ENCODE peak calls at places on chromosomes 4 and X, in six cellular contexts. K is A549, L is HepG2, N is GM12878, C is K562, B is endothelial cell of umbilical vein. Z is an unnamed sample.

GRCh38 chrX:24668111-24668510 is 21.0 kb upstream of the PCYT1B start:
- DNase-seq in L (no peak), N (no peak), K (no peak), C (no peak), B (peak), Z (no peak)

GRCh38 chr4:175986-176385 is 51.7 kb downstream of the ZNF718 start:
- DNase-seq in L (no peak), C (no peak), K (no peak), B (no peak), N (no peak), Z (no peak)

GRCh38 chr4:111798840-111799239 is 346.4 kb upstream of the FAM241A start:
- DNase-seq in B (no peak), N (no peak), K (no peak), C (no peak), L (no peak), Z (no peak)

GRCh38 chr4:39451423-39452023 is 7.2 kb downstream of the RPL9 start:
- DNase-seq in L (no peak), C (no peak), B (no peak), K (no peak), N (no peak), Z (peak)

GRCh38 chr4:3657917-3658913 is 108.0 kb upstream of the ADRA2C start:
- DNase-seq in N (no peak), B (no peak), C (no peak), L (no peak), K (no peak), Z (no peak)

GRCh38 chrX:318739-319578 is at the start of gene GTPBP6:
- DNase-seq in N (peak), C (peak), L (peak), K (peak), B (peak), Z (peak)

GRCh38 chr4:162131256-162131655 is 32.5 kb downstream of the FSTL5 start:
- DNase-seq in N (no peak), C (no peak), B (peak), K (peak), L (no peak), Z (peak)

GRCh38 chr4:102730968-102731533 is 29.7 kb downstream of the MANBA start:
- DNase-seq in B (no peak), C (peak), N (no peak), K (no peak), L (peak), Z (peak)

GRCh38 chr4:154329268-154329858 is 162.2 kb downstream of the DCHS2 start:
- DNase-seq in C (peak), L (peak), N (no peak), B (no peak), K (peak), Z (peak)

GRCh38 chr4:128513664-128514484 is 226.3 kb upstream of the PGRMC2 start:
- DNase-seq in K (no peak), C (no peak), N (no peak), B (no peak), L (no peak), Z (peak)

GRCh38 chr4:128517739-128518510 is 230.3 kb upstream of the PGRMC2 start:
- DNase-seq in B (peak), K (peak), N (peak), C (peak), L (peak), Z (peak)

GRCh38 chr4:128517096-128517738 is 229.6 kb upstream of the PGRMC2 start:
- DNase-seq in C (peak), N (no peak), K (no peak), L (no peak), B (peak), Z (no peak)

GRCh38 chr4:128519163-128519810 is 231.7 kb upstream of the PGRMC2 start:
- DNase-seq in C (no peak), B (peak), L (no peak), N (no peak), K (no peak), Z (no peak)

DNA sequence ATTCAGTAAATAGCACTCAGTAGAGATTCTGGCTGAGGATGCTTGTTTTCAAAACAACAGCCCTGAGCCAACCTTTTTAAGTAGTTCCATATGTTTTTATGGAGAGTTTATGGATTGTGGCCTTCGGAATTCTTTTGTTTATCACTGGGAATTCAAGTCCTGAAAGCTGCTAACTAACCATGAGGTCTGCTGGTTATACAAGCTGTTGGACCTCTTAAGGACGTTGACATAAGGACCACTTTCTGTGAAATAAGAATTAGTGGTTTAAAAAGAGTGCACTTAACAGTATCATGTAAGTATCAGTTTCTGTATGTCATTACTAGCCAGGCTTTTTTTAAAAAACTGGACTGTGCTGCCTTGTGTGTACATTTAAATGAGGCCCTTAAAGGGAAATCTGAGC is 229.0 kb upstream of the PGRMC2 start:
- DNase-seq in B (peak), L (no peak), K (no peak), N (peak), C (no peak), Z (no peak)
- H3K4me3 ChIP-seq in B (no peak), L (no peak), K (no peak), N (no peak), C (no peak), Z (no peak)

DNA sequence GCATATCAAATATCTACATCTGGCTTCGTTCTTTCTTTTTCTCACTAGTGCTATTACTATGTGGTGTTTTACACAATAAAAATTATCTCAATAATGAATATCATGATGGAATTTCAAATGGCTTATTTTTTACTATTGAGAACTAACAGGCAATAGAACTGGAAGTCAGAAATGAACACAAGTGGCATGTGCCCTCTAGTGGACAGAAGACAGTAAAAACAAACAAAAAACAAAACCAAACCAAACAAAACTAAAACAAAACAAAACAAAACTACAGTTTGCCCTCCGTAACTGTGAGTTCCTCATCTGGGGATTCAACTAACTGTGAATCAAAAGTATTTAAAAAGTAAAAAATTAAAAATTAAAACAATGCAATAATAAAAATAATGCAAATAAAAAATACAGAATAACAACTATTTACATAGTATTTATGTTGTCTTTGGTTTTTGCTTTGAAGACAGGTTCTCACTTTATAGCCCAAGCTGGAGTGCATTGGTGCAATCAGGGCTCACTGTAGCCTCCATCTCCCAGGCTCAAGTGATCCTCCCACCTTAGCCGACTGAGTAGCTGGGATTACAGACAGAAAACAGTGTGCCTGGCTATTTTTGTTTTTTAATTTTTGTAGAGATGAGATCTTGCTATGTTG is 195.6 kb upstream of the TACR3 start:
- DNase-seq in C (peak), N (peak), K (peak), B (peak), L (peak), Z (peak)
- TF ChIP-seq CTCF in C (peak), N (peak), K (peak), B (peak), L (peak), Z (peak)

GRCh38 chr4:16052939-16053338 is 30.9 kb downstream of the PROM1 start:
- DNase-seq in B (no peak), K (no peak), L (no peak), N (no peak), C (no peak), Z (no peak)

GRCh38 chr4:16056681-16057400 is 27.0 kb downstream of the PROM1 start:
- DNase-seq in L (no peak), K (no peak), B (peak), N (no peak), C (no peak), Z (no peak)

GRCh38 chr4:16051132-16051531 is 32.7 kb downstream of the PROM1 start:
- DNase-seq in N (no peak), L (no peak), K (no peak), B (no peak), C (no peak), Z (no peak)

GRCh38 chr4:16055937-16056336 is 27.9 kb downstream of the PROM1 start:
- DNase-seq in K (no peak), C (no peak), B (no peak), L (no peak), N (no peak), Z (no peak)

GRCh38 chr4:16055454-16055853 is 28.4 kb downstream of the PROM1 start:
- DNase-seq in N (no peak), K (no peak), C (no peak), L (no peak), B (no peak), Z (no peak)
- TF ChIP-seq MYC in N (no peak), K (no peak), C (no peak), L (no peak), B (no peak), Z (no peak)

GRCh38 chr4:183801460-183802168 is 103.5 kb upstream of the STOX2 start:
- DNase-seq in N (no peak), L (no peak), K (no peak), C (no peak), B (no peak), Z (no peak)

GRCh38 chr4:183797445-183798248 is 107.5 kb upstream of the STOX2 start:
- DNase-seq in B (peak), K (peak), N (no peak), C (no peak), L (no peak), Z (peak)

GRCh38 chr4:183798249-183798920 is 106.7 kb upstream of the STOX2 start:
- DNase-seq in C (no peak), L (no peak), K (no peak), B (no peak), N (no peak), Z (peak)

GRCh38 chr4:183798921-183799307 is 106.2 kb upstream of the STOX2 start:
- DNase-seq in C (no peak), B (no peak), L (no peak), K (no peak), N (no peak), Z (peak)

GRCh38 chr4:183797041-183797444 is 108.1 kb upstream of the STOX2 start:
- DNase-seq in N (no peak), L (no peak), C (no peak), K (peak), B (no peak), Z (no peak)
- H3K4me3 ChIP-seq in N (no peak), L (peak), C (no peak), K (peak), B (no peak), Z (no peak)

GRCh38 chr4:11074581-11075241 is 354.0 kb downstream of the HS3ST1 start:
- DNase-seq in B (no peak), C (no peak), L (no peak), N (no peak), K (no peak), Z (no peak)

GRCh38 chr4:11072426-11072825 is 356.3 kb downstream of the HS3ST1 start:
- DNase-seq in C (no peak), N (peak), L (no peak), B (no peak), K (no peak), Z (no peak)

GRCh38 chr4:11072999-11073398 is 355.7 kb downstream of the HS3ST1 start:
- DNase-seq in C (no peak), K (no peak), B (no peak), L (no peak), N (no peak), Z (no peak)

GRCh38 chr4:11070813-11071212 is 357.9 kb downstream of the HS3ST1 start:
- DNase-seq in N (no peak), C (no peak), B (no peak), K (no peak), L (no peak), Z (no peak)

DNA sequence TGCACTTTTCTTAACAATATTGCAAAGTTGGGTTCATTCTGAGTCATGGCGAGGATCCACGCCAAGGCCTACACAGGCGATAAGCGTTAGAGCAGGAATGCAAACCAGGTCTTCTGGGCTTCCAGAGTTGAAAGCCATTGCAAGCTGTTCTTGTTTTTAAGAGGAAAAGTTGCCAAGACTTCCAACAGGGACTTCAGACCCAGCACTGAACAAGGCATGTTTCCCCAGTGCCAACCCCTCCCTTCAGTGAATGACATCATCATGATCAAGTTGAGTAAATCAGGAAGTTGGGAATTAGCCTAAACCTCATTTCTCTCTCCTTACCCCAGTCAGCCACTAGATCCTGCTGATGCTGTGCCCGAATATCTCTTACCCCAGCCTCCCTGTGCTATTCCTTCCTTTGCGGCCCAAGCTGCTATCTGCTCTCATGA is 355.1 kb downstream of the HS3ST1 start:
- DNase-seq in C (no peak), N (no peak), L (no peak), B (no peak), K (no peak), Z (peak)
- TF ChIP-seq CTCF in C (no peak), N (no peak), L (no peak), B (no peak), K (no peak), Z (no peak)

GRCh38 chrX:38315186-38315585 is 12.1 kb downstream of the RPGR start:
- DNase-seq in L (no peak), N (no peak), K (no peak), B (no peak), C (no peak), Z (no peak)

GRCh38 chrX:38312436-38312835 is 14.9 kb downstream of the RPGR start:
- DNase-seq in B (peak), L (no peak), N (no peak), K (peak), C (no peak), Z (peak)

GRCh38 chrX:38311743-38312142 is 15.6 kb downstream of the RPGR start:
- DNase-seq in K (no peak), C (no peak), B (peak), N (no peak), L (no peak), Z (no peak)

GRCh38 chrX:38318196-38318595 is 9.1 kb downstream of the RPGR start:
- DNase-seq in L (no peak), N (no peak), B (no peak), K (no peak), C (no peak), Z (peak)

GRCh38 chrX:38313190-38313589 is 14.1 kb downstream of the RPGR start:
- DNase-seq in N (no peak), C (no peak), L (no peak), B (no peak), K (no peak), Z (no peak)
- TF ChIP-seq MYC in N (no peak), C (no peak), L (no peak), B (no peak), K (no peak), Z (no peak)

DNA sequence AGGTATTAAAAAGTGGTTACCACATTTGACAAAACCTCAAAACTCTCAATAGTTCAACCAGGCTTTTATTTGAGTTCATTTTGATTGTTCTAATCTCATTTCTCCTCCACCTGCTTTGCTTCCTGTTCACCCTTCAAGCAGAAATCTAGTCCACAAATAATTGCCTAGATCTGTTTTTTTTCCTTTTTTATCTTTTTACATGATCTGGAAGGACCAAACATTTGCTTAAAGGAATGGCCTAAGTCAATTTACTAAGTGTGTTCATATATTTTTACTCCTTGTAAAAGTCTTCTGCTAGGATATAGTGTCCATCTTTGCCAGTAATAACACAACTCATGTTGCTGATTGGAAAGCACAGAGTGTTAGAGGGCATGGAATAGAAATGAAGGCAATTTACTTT is 26.2 kb upstream of the VEGFD start:
- DNase-seq in C (no peak), B (no peak), K (no peak), L (no peak), N (no peak), Z (no peak)
- H3K4me3 ChIP-seq in C (no peak), B (no peak), K (no peak), L (no peak), N (no peak), Z (no peak)

DNA sequence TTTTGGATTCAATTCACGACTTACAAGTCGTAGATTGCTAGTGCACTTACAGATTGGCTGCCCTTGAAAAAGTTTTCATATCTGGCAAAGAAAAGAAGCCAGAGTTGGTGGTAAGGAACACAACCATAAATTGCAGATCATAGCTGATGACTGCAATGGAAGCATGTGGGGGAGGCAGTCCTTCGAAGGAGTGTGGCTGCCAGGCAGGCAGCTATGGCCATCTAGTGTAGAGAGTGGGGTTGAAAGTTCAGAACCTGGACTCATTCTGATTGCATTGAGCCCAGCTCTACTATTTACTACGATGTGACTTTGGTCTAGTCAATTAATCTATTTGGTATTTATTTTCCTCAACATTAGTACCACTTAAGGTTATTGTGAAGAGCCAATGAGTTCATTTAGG is 4.5 kb downstream of the GPM6A start:
- DNase-seq in L (no peak), N (no peak), C (no peak), B (no peak), K (no peak), Z (no peak)
- TF ChIP-seq CTCF in L (no peak), N (no peak), C (no peak), B (no peak), K (no peak), Z (no peak)